ENCODE peak calls at places on chromosomes 3 and 15, in four cellular contexts. One of them, this sample, is unnamed.

GRCh38 chr15:29170496-29170895 is 99.1 kb downstream of the NSMCE3 start:
- DNase-seq in HepG2: no peak
- DNase-seq in WTC11: no peak
- DNase-seq in K562: no peak
- DNase-seq in this sample: no peak

GRCh38 chr3:98827221-98827620 is 64.1 kb downstream of the ST3GAL6 start:
- DNase-seq in HepG2: no peak
- DNase-seq in WTC11: no peak
- DNase-seq in K562: no peak
- DNase-seq in this sample: no peak

GRCh38 chr15:81516461-81516860 is 142.4 kb upstream of the TMC3 start:
- DNase-seq in HepG2: no peak
- DNase-seq in WTC11: no peak
- DNase-seq in K562: no peak
- DNase-seq in this sample: no peak

GRCh38 chr3:142976621-142977398 is 13.3 kb upstream of the PAQR9 start:
- DNase-seq in HepG2: peak
- DNase-seq in WTC11: no peak
- DNase-seq in K562: peak
- DNase-seq in this sample: peak

GRCh38 chr3:178707632-178708031 is 171.4 kb downstream of the KCNMB2 start:
- DNase-seq in HepG2: no peak
- DNase-seq in WTC11: no peak
- DNase-seq in K562: no peak
- DNase-seq in this sample: no peak

GRCh38 chr3:195286115-195286872 is 15.3 kb upstream of the XXYLT1 start:
- DNase-seq in HepG2: no peak
- DNase-seq in WTC11: no peak
- DNase-seq in K562: no peak
- DNase-seq in this sample: no peak

GRCh38 chr3:89851974-89852621 is 744.7 kb downstream of the EPHA3 start:
- DNase-seq in HepG2: peak
- DNase-seq in WTC11: peak
- DNase-seq in K562: no peak
- DNase-seq in this sample: peak

GRCh38 chr15:44798815-44799214 is 62.5 kb downstream of the TRIM69 start:
- DNase-seq in HepG2: peak
- DNase-seq in WTC11: no peak
- DNase-seq in K562: peak
- DNase-seq in this sample: peak

GRCh38 chr3:10333359-10333670 is 12.4 kb upstream of the SEC13 start:
- DNase-seq in HepG2: no peak
- DNase-seq in WTC11: no peak
- DNase-seq in K562: no peak
- DNase-seq in this sample: no peak

GRCh38 chr3:3196148-3196861 is 16.8 kb upstream of the CRBN start:
- DNase-seq in HepG2: no peak
- DNase-seq in WTC11: peak
- DNase-seq in K562: no peak
- DNase-seq in this sample: peak

GRCh38 chr15:94494732-94495131 is 263.4 kb downstream of the MCTP2 start:
- DNase-seq in HepG2: no peak
- DNase-seq in WTC11: no peak
- DNase-seq in K562: no peak
- DNase-seq in this sample: no peak

GRCh38 chr3:19254189-19254588 is 105.9 kb downstream of the KCNH8 start:
- DNase-seq in HepG2: no peak
- DNase-seq in WTC11: no peak
- DNase-seq in K562: no peak
- DNase-seq in this sample: no peak

GRCh38 chr15:59274126-59274970 is 67.7 kb downstream of the LDHAL6B start:
- DNase-seq in HepG2: no peak
- DNase-seq in WTC11: no peak
- DNase-seq in K562: no peak
- DNase-seq in this sample: no peak

GRCh38 chr3:24088782-24089181 is 143.7 kb downstream of the NR1D2 start:
- DNase-seq in HepG2: peak
- DNase-seq in WTC11: no peak
- DNase-seq in K562: peak
- DNase-seq in this sample: peak

GRCh38 chr3:73592154-73592877 is 32.4 kb downstream of the PDZRN3 start:
- DNase-seq in HepG2: no peak
- DNase-seq in WTC11: no peak
- DNase-seq in K562: no peak
- DNase-seq in this sample: no peak

GRCh38 chr3:59243476-59243875 is 193.7 kb upstream of the CFAP20DC start:
- DNase-seq in HepG2: no peak
- DNase-seq in WTC11: no peak
- DNase-seq in K562: no peak
- DNase-seq in this sample: no peak

GRCh38 chr15:50249704-50250103 is 15.8 kb downstream of the HDC start:
- DNase-seq in HepG2: no peak
- DNase-seq in WTC11: no peak
- DNase-seq in K562: no peak
- DNase-seq in this sample: no peak

GRCh38 chr3:138124689-138125420 is 7.3 kb downstream of the A4GNT start:
- DNase-seq in HepG2: no peak
- DNase-seq in WTC11: peak
- DNase-seq in K562: no peak
- DNase-seq in this sample: no peak

GRCh38 chr15:35980719-35981118 is 434.8 kb upstream of the DPH6 start:
- DNase-seq in HepG2: no peak
- DNase-seq in WTC11: no peak
- DNase-seq in K562: no peak
- DNase-seq in this sample: no peak

GRCh38 chr3:55405436-55405835 is 81.7 kb downstream of the WNT5A start:
- DNase-seq in HepG2: no peak
- DNase-seq in WTC11: peak
- DNase-seq in K562: peak
- DNase-seq in this sample: peak

GRCh38 chr3:46206284-46206683 is 1.8 kb downstream of the CCR1 start:
- DNase-seq in HepG2: no peak
- DNase-seq in WTC11: no peak
- DNase-seq in K562: no peak
- DNase-seq in this sample: no peak

GRCh38 chr3:87553058-87553457 is 276.7 kb upstream of the POU1F1 start:
- DNase-seq in HepG2: no peak
- DNase-seq in WTC11: no peak
- DNase-seq in K562: no peak
- DNase-seq in this sample: no peak

GRCh38 chr3:75295013-75295412 is 369.1 kb upstream of the FRG2C start:
- DNase-seq in HepG2: no peak
- DNase-seq in WTC11: no peak
- DNase-seq in K562: no peak
- DNase-seq in this sample: no peak

GRCh38 chr15:92714071-92714456 is 58.5 kb upstream of the FAM174B start:
- DNase-seq in HepG2: no peak
- DNase-seq in WTC11: peak
- DNase-seq in K562: no peak
- DNase-seq in this sample: peak

GRCh38 chr3:173893066-173893465 is 495.5 kb downstream of the NLGN1 start:
- DNase-seq in HepG2: no peak
- DNase-seq in WTC11: no peak
- DNase-seq in K562: no peak
- DNase-seq in this sample: no peak

GRCh38 chr3:152193673-152194267 is 75.0 kb upstream of the MBNL1 start:
- DNase-seq in HepG2: no peak
- DNase-seq in WTC11: no peak
- DNase-seq in K562: no peak
- DNase-seq in this sample: no peak

GRCh38 chr15:92869263-92869940 is 30.7 kb upstream of the CHD2 start:
- DNase-seq in HepG2: peak
- DNase-seq in WTC11: no peak
- DNase-seq in K562: no peak
- DNase-seq in this sample: no peak

GRCh38 chr3:52528596-52529375 is 4.9 kb downstream of the NT5DC2 start:
- DNase-seq in HepG2: no peak
- DNase-seq in WTC11: peak
- DNase-seq in K562: no peak
- DNase-seq in this sample: no peak

GRCh38 chr3:55077726-55078125 is 149.9 kb upstream of the LRTM1 start:
- DNase-seq in HepG2: no peak
- DNase-seq in WTC11: no peak
- DNase-seq in K562: no peak
- DNase-seq in this sample: no peak

GRCh38 chr3:141050913-141051632 is at the start of gene SPSB4:
- DNase-seq in HepG2: peak
- DNase-seq in WTC11: peak
- DNase-seq in K562: no peak
- DNase-seq in this sample: peak

GRCh38 chr3:18079739-18080138 is 337.3 kb upstream of the TBC1D5 start:
- DNase-seq in HepG2: no peak
- DNase-seq in WTC11: no peak
- DNase-seq in K562: no peak
- DNase-seq in this sample: no peak

GRCh38 chr3:5504135-5504534 is 316.6 kb downstream of the EDEM1 start:
- DNase-seq in HepG2: no peak
- DNase-seq in WTC11: no peak
- DNase-seq in K562: no peak
- DNase-seq in this sample: no peak

DNA sequence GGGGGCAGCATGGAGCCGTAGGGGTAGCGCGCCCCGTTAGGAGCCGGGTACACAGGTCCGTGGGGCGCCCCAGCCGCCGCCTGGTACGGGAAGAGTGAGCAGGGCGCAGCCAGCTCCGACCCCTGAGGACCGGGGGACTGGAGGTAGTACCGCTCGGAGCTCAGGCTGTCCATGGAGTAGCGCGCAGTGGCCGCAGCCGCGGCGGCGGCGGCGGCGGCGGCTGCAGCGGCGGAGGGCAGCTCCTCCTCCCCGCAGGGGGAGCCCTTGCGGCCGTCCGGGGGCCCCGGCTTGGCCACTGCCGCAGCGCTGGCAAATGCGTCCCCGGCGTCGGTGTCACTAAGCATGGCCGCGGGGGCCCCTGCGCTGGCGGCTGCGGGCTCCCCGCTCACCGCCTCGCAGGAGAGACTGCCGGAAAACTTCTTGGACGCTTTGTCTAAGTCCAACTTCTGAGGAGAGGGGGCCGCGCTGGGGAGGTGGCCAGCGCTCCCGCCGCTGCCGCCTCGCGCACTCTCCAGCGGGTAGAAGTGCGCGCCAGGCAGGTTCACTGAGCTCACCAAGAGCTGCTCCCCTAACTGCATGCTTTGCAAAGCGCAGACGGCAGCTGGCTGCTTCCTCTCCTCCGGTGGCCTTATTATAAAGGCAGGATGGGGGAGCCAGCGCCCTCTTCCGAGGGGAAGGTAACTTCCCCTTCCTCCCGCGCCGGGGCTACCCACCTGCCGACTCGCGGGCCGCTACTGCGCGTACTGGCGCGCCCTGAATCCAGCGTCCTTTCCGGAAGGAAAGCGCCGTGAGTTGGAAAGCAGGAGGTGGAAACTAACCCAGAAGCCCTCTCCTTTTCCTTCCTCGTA is at the start of gene EOMES:
- DNase-seq in HepG2: peak
- DNase-seq in WTC11: peak
- DNase-seq in K562: no peak
- DNase-seq in this sample: peak
- TF ChIP-seq FOXJ3 in HepG2: no peak
- TF ChIP-seq FOXJ3 in WTC11: no peak
- TF ChIP-seq FOXJ3 in K562: no peak
- TF ChIP-seq FOXJ3 in this sample: no peak

GRCh38 chr3:150174179-150174578 is 203.5 kb upstream of the PFN2 start:
- DNase-seq in HepG2: no peak
- DNase-seq in WTC11: no peak
- DNase-seq in K562: no peak
- DNase-seq in this sample: no peak

GRCh38 chr3:150179330-150179729 is 208.6 kb upstream of the PFN2 start:
- DNase-seq in HepG2: no peak
- DNase-seq in WTC11: no peak
- DNase-seq in K562: no peak
- DNase-seq in this sample: no peak

GRCh38 chr3:150180349-150180748 is 209.7 kb upstream of the PFN2 start:
- DNase-seq in HepG2: peak
- DNase-seq in WTC11: no peak
- DNase-seq in K562: no peak
- DNase-seq in this sample: no peak

GRCh38 chr3:150172356-150172755 is 201.7 kb upstream of the PFN2 start:
- DNase-seq in HepG2: no peak
- DNase-seq in WTC11: no peak
- DNase-seq in K562: no peak
- DNase-seq in this sample: no peak

DNA sequence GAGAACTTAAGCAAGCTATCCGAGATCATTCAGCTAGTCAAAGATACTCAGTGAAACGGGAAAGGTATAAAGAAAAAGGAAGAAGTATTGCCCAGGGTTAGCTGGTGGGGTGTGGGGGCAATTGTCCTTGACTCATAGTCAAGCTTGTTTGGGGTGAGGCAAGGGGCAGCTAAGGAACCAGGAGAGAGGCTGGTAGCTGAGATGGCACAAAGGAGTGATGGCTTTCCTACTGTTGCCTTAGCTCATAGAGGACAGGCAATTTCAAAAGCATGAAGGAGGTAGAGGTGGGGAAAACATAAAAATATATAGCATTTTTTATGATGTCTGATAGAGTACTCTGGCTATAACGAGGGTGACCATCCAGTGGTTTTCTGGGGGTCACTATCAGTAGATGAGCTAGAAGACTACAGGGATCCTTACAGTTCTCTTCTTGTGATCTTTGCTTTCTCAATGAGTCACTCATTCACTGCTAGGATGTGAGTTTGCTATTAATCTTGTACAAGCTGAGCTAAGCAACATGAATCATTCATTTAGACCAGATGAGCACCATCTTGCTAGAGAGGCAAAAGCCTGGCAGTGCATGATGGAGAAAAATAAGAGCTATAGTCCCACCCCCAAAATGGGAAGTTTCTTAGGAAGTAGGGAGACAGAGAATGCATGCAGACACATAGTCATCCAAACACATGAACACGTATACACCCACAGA is 207.1 kb upstream of the PFN2 start:
- DNase-seq in HepG2: no peak
- DNase-seq in WTC11: no peak
- DNase-seq in K562: no peak
- DNase-seq in this sample: no peak
- TF ChIP-seq FOXJ3 in HepG2: no peak
- TF ChIP-seq FOXJ3 in WTC11: no peak
- TF ChIP-seq FOXJ3 in K562: no peak
- TF ChIP-seq FOXJ3 in this sample: no peak

GRCh38 chr15:79370716-79371115 is 59.8 kb downstream of the TMED3 start:
- DNase-seq in HepG2: no peak
- DNase-seq in WTC11: no peak
- DNase-seq in K562: no peak
- DNase-seq in this sample: no peak
- TF ChIP-seq FOXJ3 in HepG2: no peak
- TF ChIP-seq FOXJ3 in WTC11: no peak
- TF ChIP-seq FOXJ3 in K562: no peak
- TF ChIP-seq FOXJ3 in this sample: no peak

DNA sequence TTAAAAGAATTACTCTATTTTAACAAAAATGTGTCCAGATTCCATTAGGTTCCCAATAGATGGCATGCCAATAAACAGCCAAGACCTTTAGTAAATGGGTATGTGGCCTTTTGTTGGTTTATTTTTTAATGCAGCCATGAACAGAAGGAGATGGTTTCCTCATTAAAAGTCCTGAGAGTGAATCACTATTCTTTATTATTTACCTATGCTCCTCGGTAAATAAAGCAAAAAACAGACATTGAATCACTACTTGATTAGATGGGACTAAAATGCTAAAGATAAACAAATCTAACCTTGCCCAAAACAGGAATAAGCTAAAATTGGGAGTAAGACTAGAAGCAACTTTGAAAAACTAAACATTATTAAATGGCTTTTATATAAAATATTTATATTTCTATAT is 94.2 kb downstream of the TNIK start:
- DNase-seq in HepG2: no peak
- DNase-seq in WTC11: no peak
- DNase-seq in K562: no peak
- DNase-seq in this sample: no peak
- TF ChIP-seq FOXJ3 in HepG2: no peak
- TF ChIP-seq FOXJ3 in WTC11: no peak
- TF ChIP-seq FOXJ3 in K562: no peak
- TF ChIP-seq FOXJ3 in this sample: no peak